ENCODE peak calls at places on chromosome 6, in nine cellular contexts. U is epithelial cell of prostate; E is aorta; C is CD4-positive, alpha-beta T cell; T is IMR-90; Z is sigmoid colon; A is HepG2; V is fibroblast of lung; G is foreskin keratinocyte. O is an unnamed sample.

GRCh38 chr6:89887452-89888137 is 6.7 kb upstream of the GJA10 start:
- DNase-seq in U (no peak), E (no peak), C (no peak), T (no peak), Z (no peak), A (no peak), V (peak; percentile 2), G (no peak), O (no peak)

GRCh38 chr6:133052465-133052864 is 188.7 kb upstream of the EYA4 start:
- DNase-seq in U (no peak), E (no peak), C (no peak), T (no peak), Z (no peak), A (no peak), V (no peak), G (no peak), O (no peak)

GRCh38 chr6:37943436-37944058 is 124.0 kb downstream of the ZFAND3 start:
- DNase-seq in U (no peak), E (no peak), C (no peak), T (no peak), Z (no peak), A (no peak), V (no peak), G (no peak), O (no peak)

GRCh38 chr6:159762681-159763293 is 942 bp downstream of the ACAT2 start:
- DNase-seq in U (no peak), E (peak; percentile 49), C (no peak), T (no peak), Z (peak; percentile 73), A (peak; percentile 74), V (no peak), G (peak; percentile 58), O (peak; percentile 66)

GRCh38 chr6:7201732-7202541 is 94.2 kb downstream of the RREB1 start:
- DNase-seq in U (no peak), E (peak; percentile 87), C (no peak), T (no peak), Z (no peak), A (no peak), V (no peak), G (no peak), O (peak; percentile 71)

GRCh38 chr6:115830895-115831294 is 229.8 kb downstream of the FRK start:
- DNase-seq in U (no peak), E (no peak), C (no peak), T (no peak), Z (no peak), A (no peak), V (no peak), G (peak; percentile 10), O (no peak)

GRCh38 chr6:33607126-33607783 is 13.9 kb upstream of the ITPR3 start:
- DNase-seq in U (no peak), E (no peak), C (no peak), T (no peak), Z (no peak), A (no peak), V (no peak), G (no peak), O (no peak)

GRCh38 chr6:56486681-56487080 is 156.0 kb downstream of the DST start:
- DNase-seq in U (no peak), E (no peak), C (no peak), T (no peak), Z (no peak), A (no peak), V (no peak), G (no peak), O (no peak)

GRCh38 chr6:127053032-127053908 is 65.2 kb upstream of the RSPO3 start:
- DNase-seq in U (no peak), E (no peak), C (no peak), T (peak; percentile 19), Z (no peak), A (no peak), V (no peak), G (peak; percentile 39), O (no peak)

GRCh38 chr6:72037006-72037405 is 150.7 kb downstream of the RIMS1 start:
- DNase-seq in U (no peak), E (no peak), C (no peak), T (no peak), Z (no peak), A (no peak), V (no peak), G (no peak), O (no peak)

GRCh38 chr6:153956807-153957206 is 82.2 kb upstream of the OPRM1 start:
- DNase-seq in U (peak; percentile 31), E (no peak), C (no peak), T (no peak), Z (no peak), A (no peak), V (no peak), G (peak; percentile 75), O (no peak)

GRCh38 chr6:151900897-151901485 is 93.5 kb downstream of the ESR1 start:
- DNase-seq in U (peak; percentile 91), E (no peak), C (no peak), T (no peak), Z (no peak), A (peak; percentile 5), V (no peak), G (peak; percentile 100), O (no peak)

GRCh38 chr6:17417817-17418216 is 24.4 kb downstream of the CAP2 start:
- DNase-seq in U (no peak), E (no peak), C (no peak), T (peak; percentile 91), Z (no peak), A (no peak), V (peak; percentile 48), G (peak; percentile 86), O (no peak)

GRCh38 chr6:149962461-149963211 is 1.1 kb upstream of the ULBP1 start:
- DNase-seq in U (no peak), E (no peak), C (no peak), T (no peak), Z (peak; percentile 38), A (no peak), V (no peak), G (no peak), O (no peak)

GRCh38 chr6:144319193-144319592 is 34.1 kb downstream of the UTRN start:
- DNase-seq in U (no peak), E (no peak), C (no peak), T (no peak), Z (no peak), A (no peak), V (no peak), G (no peak), O (no peak)

GRCh38 chr6:85864453-85865401 is 222.0 kb upstream of the SYNCRIP start:
- DNase-seq in U (peak; percentile 5), E (no peak), C (no peak), T (peak; percentile 31), Z (no peak), A (peak; percentile 38), V (peak; percentile 55), G (peak; percentile 48), O (no peak)

GRCh38 chr6:140311146-140311545 is 936.7 kb upstream of the CITED2 start:
- DNase-seq in U (no peak), E (no peak), C (no peak), T (peak; percentile 8), Z (no peak), A (no peak), V (no peak), G (no peak), O (no peak)

GRCh38 chr6:112522600-112522999 is 175.5 kb downstream of the RFPL4B start:
- DNase-seq in U (no peak), E (no peak), C (no peak), T (peak; percentile 8), Z (no peak), A (no peak), V (no peak), G (no peak), O (no peak)

GRCh38 chr6:56649053-56649769 is 6.5 kb upstream of the DST start:
- DNase-seq in U (no peak), E (no peak), C (no peak), T (no peak), Z (no peak), A (no peak), V (peak; percentile 46), G (peak; percentile 21), O (no peak)

GRCh38 chr6:44054635-44055559 is 72.4 kb downstream of the MRPL14 start:
- DNase-seq in U (no peak), E (peak; percentile 38), C (no peak), T (peak; percentile 62), Z (no peak), A (no peak), V (peak; percentile 44), G (no peak), O (no peak)

GRCh38 chr6:116034327-116034726 is 26.4 kb downstream of the FRK start:
- DNase-seq in U (no peak), E (no peak), C (no peak), T (peak; percentile 71), Z (no peak), A (no peak), V (peak; percentile 55), G (peak; percentile 37), O (no peak)

GRCh38 chr6:44837741-44838140 is 450.2 kb downstream of the CDC5L start:
- DNase-seq in U (no peak), E (no peak), C (no peak), T (no peak), Z (no peak), A (no peak), V (no peak), G (no peak), O (no peak)

GRCh38 chr6:106186714-106187113 is 100.6 kb downstream of the PRDM1 start:
- DNase-seq in U (no peak), E (no peak), C (no peak), T (no peak), Z (no peak), A (no peak), V (no peak), G (no peak), O (no peak)
- H3K27ac ChIP-seq in U (no peak overlapping the region), E (no peak overlapping the region), C (no peak overlapping the region), T (no peak overlapping the region), Z (no peak overlapping the region), A (no peak overlapping the region), V (no peak overlapping the region), G (no peak overlapping the region), O (no peak overlapping the region)

DNA sequence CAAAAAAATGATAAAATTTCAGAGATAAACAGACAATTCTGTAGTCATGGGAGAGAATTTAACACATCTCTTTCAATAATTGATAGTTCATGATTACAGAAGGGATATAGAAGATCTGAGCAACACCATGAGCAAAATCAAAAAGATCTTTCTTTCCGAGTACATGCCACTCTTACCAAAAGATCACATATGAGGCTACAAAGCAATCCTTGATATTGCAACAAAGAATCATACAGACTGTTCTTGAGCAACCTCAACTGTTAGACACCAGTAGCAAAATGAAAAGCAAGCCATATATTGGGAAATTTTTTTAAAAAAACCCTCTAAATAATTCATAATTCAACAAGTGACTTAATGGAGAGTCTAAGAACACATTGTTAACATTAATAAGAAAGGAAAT is 3.6 kb upstream of the CD83 start:
- DNase-seq in U (no peak), E (no peak), C (no peak), T (no peak), Z (no peak), A (no peak), V (no peak), G (no peak), O (no peak)
- H3K27ac ChIP-seq in U (no peak overlapping the region), E (no peak overlapping the region), C (no peak overlapping the region), T (no peak overlapping the region), Z (no peak overlapping the region), A (no peak overlapping the region), V (no peak overlapping the region), G (no peak overlapping the region), O (no peak overlapping the region)

GRCh38 chr6:14797875-14798593 is 447.8 kb upstream of the JARID2 start:
- DNase-seq in U (no peak), E (no peak), C (no peak), T (no peak), Z (no peak), A (no peak), V (no peak), G (no peak), O (no peak)
- H3K27ac ChIP-seq in U (peak overlapping the region; percentile 46), E (no peak overlapping the region), C (no peak overlapping the region), T (no peak overlapping the region), Z (no peak overlapping the region), A (no peak overlapping the region), V (no peak overlapping the region), G (no peak overlapping the region), O (no peak overlapping the region)

GRCh38 chr6:108365488-108365887 is 70.6 kb downstream of the AFG1L start:
- DNase-seq in U (no peak), E (no peak), C (no peak), T (no peak), Z (no peak), A (no peak), V (no peak), G (no peak), O (no peak)
- H3K27ac ChIP-seq in U (no peak overlapping the region), E (no peak overlapping the region), C (no peak overlapping the region), T (no peak overlapping the region), Z (no peak overlapping the region), A (no peak overlapping the region), V (no peak overlapping the region), G (no peak overlapping the region), O (no peak overlapping the region)